ENCODE peak calls at places on chromosomes 16 and 17, in six cellular contexts. N is HCT116, Q is mucosa of descending colon, M is ascending aorta, E is left ventricle myocardium inferior, G is A549. A is an unnamed sample.

GRCh38 chr17:82854226-82854625 is 14.4 kb upstream of the ZNF750 start:
- DNase-seq in N (no peak), Q (no peak), M (no peak), E (no peak), G (no peak), A (no peak)

GRCh38 chr17:78819402-78819801 is 21.2 kb downstream of the USP36 start:
- DNase-seq in N (no peak), Q (no peak), M (no peak), E (no peak), G (no peak), A (no peak)

GRCh38 chr16:89046491-89046890 is 47.2 kb upstream of the ACSF3 start:
- DNase-seq in N (no peak), Q (peak; percentile 34), M (no peak), E (no peak), G (no peak), A (peak; percentile 48)

GRCh38 chr17:67504182-67504581 is 127.1 kb downstream of the PITPNC1 start:
- DNase-seq in N (no peak), Q (no peak), M (no peak), E (no peak), G (no peak), A (no peak)

GRCh38 chr16:2971985-2972784 is 3.0 kb downstream of the PAQR4 start:
- DNase-seq in N (no peak), Q (no peak), M (no peak), E (no peak), G (no peak), A (no peak)

GRCh38 chr16:56102159-56102798 is 89.0 kb upstream of the GNAO1 start:
- DNase-seq in N (no peak), Q (peak; percentile 62), M (no peak), E (peak; percentile 61), G (no peak), A (peak; percentile 66)

GRCh38 chr16:1442697-1443096 is 1.7 kb downstream of the CCDC154 start:
- DNase-seq in N (no peak), Q (no peak), M (no peak), E (no peak), G (no peak), A (no peak)

GRCh38 chr16:83826146-83826913 is 18.6 kb downstream of the HSBP1 start:
- DNase-seq in N (peak; percentile 64), Q (peak; percentile 78), M (peak; percentile 33), E (peak; percentile 82), G (peak; percentile 82), A (peak; percentile 70)

GRCh38 chr17:79513805-79514535 is 96.9 kb downstream of the RBFOX3 start:
- DNase-seq in N (no peak), Q (no peak), M (no peak), E (no peak), G (peak; percentile 46), A (no peak)

GRCh38 chr17:78751447-78752067 is 30.5 kb downstream of the CYTH1 start:
- DNase-seq in N (no peak), Q (no peak), M (no peak), E (no peak), G (no peak), A (no peak)

GRCh38 chr17:33968350-33969044 is 286.6 kb upstream of the CCL2 start:
- DNase-seq in N (no peak), Q (no peak), M (no peak), E (no peak), G (no peak), A (no peak)

GRCh38 chr17:7262192-7263070 is at the start of gene CLDN7:
- DNase-seq in N (peak; percentile 93), Q (peak; percentile 96), M (no peak), E (no peak), G (no peak), A (no peak)

GRCh38 chr17:59844884-59845594 is 47.7 kb downstream of the TUBD1 start:
- DNase-seq in N (no peak), Q (no peak), M (no peak), E (no peak), G (no peak), A (no peak)

GRCh38 chr16:27366687-27367462 is 35.1 kb upstream of the IL21R start:
- DNase-seq in N (no peak), Q (no peak), M (no peak), E (no peak), G (no peak), A (no peak)

GRCh38 chr17:77810536-77810935 is 148.0 kb upstream of the TNRC6C start:
- DNase-seq in N (no peak), Q (no peak), M (no peak), E (no peak), G (no peak), A (peak; percentile 61)

GRCh38 chr17:31581491-31581890 is 190.0 kb downstream of the RAB11FIP4 start:
- DNase-seq in N (no peak), Q (no peak), M (no peak), E (peak; percentile 37), G (no peak), A (peak; percentile 28)

GRCh38 chr16:71629617-71630016 is 3.6 kb downstream of the MARVELD3 start:
- DNase-seq in N (no peak), Q (peak; percentile 63), M (no peak), E (no peak), G (no peak), A (no peak)

GRCh38 chr16:58960484-58960883 is 226.4 kb upstream of the GOT2 start:
- DNase-seq in N (no peak), Q (no peak), M (no peak), E (no peak), G (no peak), A (no peak)

GRCh38 chr17:78304549-78305037 is 55.3 kb downstream of the SOCS3 start:
- DNase-seq in N (no peak), Q (no peak), M (no peak), E (peak; percentile 73), G (no peak), A (no peak)

GRCh38 chr16:89090182-89090630 is 3.4 kb upstream of the ACSF3 start:
- DNase-seq in N (no peak), Q (no peak), M (no peak), E (no peak), G (no peak), A (no peak)

GRCh38 chr16:49410226-49410625 is 36.6 kb downstream of the C16orf78 start:
- DNase-seq in N (no peak), Q (no peak), M (no peak), E (no peak), G (no peak), A (no peak)

GRCh38 chr17:29237476-29238132 is 9.1 kb upstream of the CRYBA1 start:
- DNase-seq in N (peak; percentile 51), Q (no peak), M (no peak), E (no peak), G (no peak), A (no peak)

GRCh38 chr17:67105213-67105612 is 60.9 kb downstream of the CACNG1 start:
- DNase-seq in N (no peak), Q (no peak), M (no peak), E (no peak), G (no peak), A (no peak)

GRCh38 chr17:49987290-49987585 is 7.8 kb downstream of the DLX3 start:
- DNase-seq in N (no peak), Q (no peak), M (no peak), E (no peak), G (no peak), A (no peak)

GRCh38 chr16:30760577-30761426 is 1.1 kb downstream of the CFAP119 start:
- DNase-seq in N (no peak), Q (peak; percentile 29), M (no peak), E (no peak), G (no peak), A (no peak)

GRCh38 chr17:48720263-48721008 is 1.9 kb downstream of the PRAC1 start:
- DNase-seq in N (no peak), Q (no peak), M (no peak), E (no peak), G (no peak), A (no peak)

GRCh38 chr17:36632916-36633846 is 31.8 kb downstream of the MRM1 start:
- DNase-seq in N (no peak), Q (no peak), M (no peak), E (no peak), G (no peak), A (no peak)

GRCh38 chr16:35339337-35339736 is 1879.9 kb downstream of the TP53TG3F start:
- DNase-seq in N (no peak), Q (no peak), M (no peak), E (no peak), G (no peak), A (no peak)

GRCh38 chr17:49997256-49997735 is 2.3 kb upstream of the DLX3 start:
- DNase-seq in N (no peak), Q (no peak), M (no peak), E (no peak), G (no peak), A (no peak)

GRCh38 chr17:55674107-55674506 is 48.6 kb downstream of the TMEM100 start:
- DNase-seq in N (no peak), Q (no peak), M (no peak), E (no peak), G (no peak), A (no peak)

GRCh38 chr17:31058958-31059357 is 35.8 kb upstream of the NF1 start:
- DNase-seq in N (no peak), Q (no peak), M (no peak), E (no peak), G (no peak), A (no peak)

GRCh38 chr16:81995651-81996050 is 15.6 kb downstream of the SDR42E1 start:
- DNase-seq in N (no peak), Q (no peak), M (no peak), E (no peak), G (no peak), A (no peak)

GRCh38 chr17:15456972-15457722 is 10.3 kb downstream of the CDRT4 start:
- DNase-seq in N (no peak), Q (no peak), M (no peak), E (peak; percentile 59), G (no peak), A (peak; percentile 51)
- TF ChIP-seq CTCF in N (no peak), Q (no peak), M (no peak), E (peak; percentile 53), G (no peak), A (peak; percentile 40)

GRCh38 chr16:11354733-11355574 is 9.7 kb downstream of the RMI2 start:
- DNase-seq in N (no peak), Q (peak; percentile 63), M (no peak), E (no peak), G (no peak), A (no peak)
- H3K4me1 ChIP-seq in N (peaks cover 32% of the 10 kb centered on the region), Q (peaks cover 10% of the 10 kb centered on the region), M (peaks cover 11% of the 10 kb centered on the region), E (peaks cover 39% of the 10 kb centered on the region), G (peaks cover 18% of the 10 kb centered on the region), A (peaks cover 32% of the 10 kb centered on the region)

GRCh38 chr16:5062790-5063765 is 2.7 kb downstream of the C16orf89 start:
- DNase-seq in N (no peak), Q (no peak), M (no peak), E (no peak), G (no peak), A (no peak)
- TF ChIP-seq CTCF in N (no peak), Q (no peak), M (no peak), E (no peak), G (no peak), A (no peak)

DNA sequence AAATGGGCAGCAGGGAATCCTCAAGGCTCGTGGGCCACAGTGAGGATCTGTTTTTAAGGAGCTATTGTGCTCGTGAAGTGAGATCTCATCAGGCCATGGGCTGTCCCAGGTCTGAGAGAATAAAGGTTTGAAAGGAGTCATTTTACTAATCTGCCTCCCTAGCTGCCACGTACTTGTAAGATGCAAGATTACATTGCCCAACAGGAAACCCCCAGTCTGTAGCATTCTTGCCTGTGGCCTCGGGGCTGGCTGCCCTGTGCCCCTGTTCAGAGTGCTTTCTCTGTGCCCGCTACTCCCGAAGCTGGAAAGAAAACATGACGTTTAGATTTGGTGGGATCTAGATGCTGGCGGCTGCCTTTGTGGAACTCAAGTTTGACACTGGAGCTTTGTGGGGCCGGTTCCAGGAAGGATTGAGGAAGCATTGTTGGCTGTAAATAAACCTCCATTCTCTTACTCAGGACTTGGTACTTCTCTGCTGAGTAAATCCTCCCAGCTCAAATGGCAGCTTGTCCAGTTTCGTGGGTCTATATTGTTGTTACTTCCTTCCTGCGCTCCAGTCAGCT is 21.2 kb downstream of the SAP30BP start:
- DNase-seq in N (no peak), Q (no peak), M (no peak), E (no peak), G (no peak), A (no peak)
- H3K4me1 ChIP-seq in N (peaks cover 66% of the 10 kb centered on the region), Q (peaks cover 20% of the 10 kb centered on the region), M (peaks cover 2% of the 10 kb centered on the region), E (peaks cover 90% of the 10 kb centered on the region), G (peaks cover 99% of the 10 kb centered on the region), A (peaks cover 90% of the 10 kb centered on the region)

A was measured in heart left ventricle.